ENCODE peak calls at places on chromosomes 6 and 20, in ten cellular contexts. One of them, this sample, is unnamed. For H3K4me1, the result is how much of the 10 kb centered on the place peaks cover.

GRCh38 chr20:53040678-53041674 is 68.8 kb downstream of the TSHZ2 start:
- DNase-seq in colonic mucosa: peak
- DNase-seq in mammary epithelial cell: peak
- DNase-seq in left ventricle myocardium inferior: no peak
- DNase-seq in esophagus squamous epithelium: no peak
- DNase-seq in body of pancreas: peak
- DNase-seq in stomach: no peak
- DNase-seq in Peyer's patch: no peak
- DNase-seq in heart left ventricle: peak
- DNase-seq in A549: no peak
- DNase-seq in this sample: no peak

GRCh38 chr6:146433881-146434741 is 109.5 kb upstream of the RAB32 start:
- DNase-seq in A549: no peak
- DNase-seq in body of pancreas: peak
- DNase-seq in mammary epithelial cell: peak
- DNase-seq in colonic mucosa: no peak
- DNase-seq in heart left ventricle: no peak
- DNase-seq in stomach: no peak
- DNase-seq in Peyer's patch: no peak
- DNase-seq in esophagus squamous epithelium: no peak
- DNase-seq in left ventricle myocardium inferior: no peak
- DNase-seq in this sample: no peak

GRCh38 chr6:157236040-157236725 is 87.1 kb downstream of the TMEM242 start:
- DNase-seq in A549: no peak
- DNase-seq in Peyer's patch: peak
- DNase-seq in esophagus squamous epithelium: no peak
- DNase-seq in heart left ventricle: peak
- DNase-seq in stomach: no peak
- DNase-seq in mammary epithelial cell: no peak
- DNase-seq in colonic mucosa: no peak
- DNase-seq in left ventricle myocardium inferior: no peak
- DNase-seq in body of pancreas: no peak
- DNase-seq in this sample: no peak

GRCh38 chr20:47561175-47561574 is 59.5 kb downstream of the NCOA3 start:
- DNase-seq in esophagus squamous epithelium: no peak
- DNase-seq in Peyer's patch: no peak
- DNase-seq in colonic mucosa: no peak
- DNase-seq in body of pancreas: no peak
- DNase-seq in left ventricle myocardium inferior: no peak
- DNase-seq in A549: peak
- DNase-seq in mammary epithelial cell: no peak
- DNase-seq in heart left ventricle: no peak
- DNase-seq in stomach: no peak
- DNase-seq in this sample: no peak

GRCh38 chr6:15026832-15027231 is 219.0 kb upstream of the JARID2 start:
- DNase-seq in left ventricle myocardium inferior: no peak
- DNase-seq in body of pancreas: peak
- DNase-seq in heart left ventricle: no peak
- DNase-seq in esophagus squamous epithelium: no peak
- DNase-seq in Peyer's patch: no peak
- DNase-seq in A549: peak
- DNase-seq in stomach: peak
- DNase-seq in colonic mucosa: no peak
- DNase-seq in mammary epithelial cell: peak
- DNase-seq in this sample: no peak

GRCh38 chr20:5786930-5787826 is 37.0 kb downstream of the SHLD1 start:
- DNase-seq in Peyer's patch: no peak
- DNase-seq in heart left ventricle: peak
- DNase-seq in body of pancreas: peak
- DNase-seq in A549: peak
- DNase-seq in esophagus squamous epithelium: no peak
- DNase-seq in left ventricle myocardium inferior: no peak
- DNase-seq in colonic mucosa: no peak
- DNase-seq in stomach: no peak
- DNase-seq in mammary epithelial cell: peak
- DNase-seq in this sample: no peak

GRCh38 chr20:52348434-52348833 is 156.9 kb upstream of the ZFP64 start:
- DNase-seq in esophagus squamous epithelium: no peak
- DNase-seq in Peyer's patch: no peak
- DNase-seq in heart left ventricle: no peak
- DNase-seq in colonic mucosa: no peak
- DNase-seq in left ventricle myocardium inferior: no peak
- DNase-seq in A549: no peak
- DNase-seq in stomach: no peak
- DNase-seq in mammary epithelial cell: no peak
- DNase-seq in body of pancreas: no peak
- DNase-seq in this sample: no peak

GRCh38 chr20:62822788-62823651 is 6.2 kb downstream of the COL9A3 start:
- DNase-seq in colonic mucosa: peak
- DNase-seq in mammary epithelial cell: no peak
- DNase-seq in esophagus squamous epithelium: no peak
- DNase-seq in Peyer's patch: peak
- DNase-seq in heart left ventricle: no peak
- DNase-seq in stomach: peak
- DNase-seq in body of pancreas: peak
- DNase-seq in left ventricle myocardium inferior: no peak
- DNase-seq in A549: peak
- DNase-seq in this sample: no peak

GRCh38 chr20:63124092-63124781 is 91.7 kb downstream of the YTHDF1 start:
- DNase-seq in mammary epithelial cell: no peak
- DNase-seq in body of pancreas: no peak
- DNase-seq in heart left ventricle: peak
- DNase-seq in A549: no peak
- DNase-seq in colonic mucosa: no peak
- DNase-seq in stomach: no peak
- DNase-seq in Peyer's patch: peak
- DNase-seq in esophagus squamous epithelium: no peak
- DNase-seq in left ventricle myocardium inferior: peak
- DNase-seq in this sample: no peak

GRCh38 chr6:75145976-75146375 is 59.9 kb downstream of the COL12A1 start:
- DNase-seq in Peyer's patch: no peak
- DNase-seq in colonic mucosa: no peak
- DNase-seq in A549: no peak
- DNase-seq in stomach: no peak
- DNase-seq in left ventricle myocardium inferior: no peak
- DNase-seq in mammary epithelial cell: no peak
- DNase-seq in esophagus squamous epithelium: no peak
- DNase-seq in heart left ventricle: no peak
- DNase-seq in body of pancreas: no peak
- DNase-seq in this sample: no peak

GRCh38 chr20:31566658-31567379 is 38.3 kb upstream of the ID1 start:
- DNase-seq in stomach: peak
- DNase-seq in heart left ventricle: no peak
- DNase-seq in body of pancreas: peak
- DNase-seq in left ventricle myocardium inferior: no peak
- DNase-seq in Peyer's patch: peak
- DNase-seq in colonic mucosa: no peak
- DNase-seq in mammary epithelial cell: peak
- DNase-seq in esophagus squamous epithelium: no peak
- DNase-seq in A549: no peak
- DNase-seq in this sample: no peak

DNA sequence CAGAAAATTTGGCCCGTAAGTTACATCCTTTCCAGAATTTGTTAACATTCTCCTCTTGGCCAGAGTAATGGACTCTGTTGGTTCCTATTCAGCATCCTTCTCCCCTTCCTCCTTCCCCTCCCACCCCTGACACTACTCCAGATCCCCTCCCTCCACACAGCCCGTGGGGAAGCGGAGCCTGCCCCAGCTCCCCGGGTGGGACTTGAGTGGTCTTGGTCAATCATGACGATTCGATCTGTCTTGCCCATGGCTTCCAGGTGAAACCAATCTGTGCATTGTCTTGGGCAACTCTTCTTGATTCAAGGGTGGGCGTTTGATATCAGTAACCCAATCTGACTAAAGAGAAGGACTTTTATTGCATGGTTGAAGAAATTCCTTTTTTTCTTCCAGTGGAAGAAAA is 143.9 kb downstream of the ANKRD60 start:
- DNase-seq in esophagus squamous epithelium: no peak
- DNase-seq in mammary epithelial cell: no peak
- DNase-seq in left ventricle myocardium inferior: no peak
- DNase-seq in A549: no peak
- DNase-seq in heart left ventricle: no peak
- DNase-seq in stomach: no peak
- DNase-seq in Peyer's patch: no peak
- DNase-seq in body of pancreas: no peak
- DNase-seq in colonic mucosa: peak
- DNase-seq in this sample: no peak
- H3K27ac ChIP-seq in esophagus squamous epithelium: no peak
- H3K27ac ChIP-seq in mammary epithelial cell: no peak
- H3K27ac ChIP-seq in left ventricle myocardium inferior: no peak
- H3K27ac ChIP-seq in A549: no peak
- H3K27ac ChIP-seq in heart left ventricle: no peak
- H3K27ac ChIP-seq in stomach: no peak
- H3K27ac ChIP-seq in Peyer's patch: no peak
- H3K27ac ChIP-seq in body of pancreas: peak
- H3K27ac ChIP-seq in colonic mucosa: peak
- H3K27ac ChIP-seq in this sample: no peak

DNA sequence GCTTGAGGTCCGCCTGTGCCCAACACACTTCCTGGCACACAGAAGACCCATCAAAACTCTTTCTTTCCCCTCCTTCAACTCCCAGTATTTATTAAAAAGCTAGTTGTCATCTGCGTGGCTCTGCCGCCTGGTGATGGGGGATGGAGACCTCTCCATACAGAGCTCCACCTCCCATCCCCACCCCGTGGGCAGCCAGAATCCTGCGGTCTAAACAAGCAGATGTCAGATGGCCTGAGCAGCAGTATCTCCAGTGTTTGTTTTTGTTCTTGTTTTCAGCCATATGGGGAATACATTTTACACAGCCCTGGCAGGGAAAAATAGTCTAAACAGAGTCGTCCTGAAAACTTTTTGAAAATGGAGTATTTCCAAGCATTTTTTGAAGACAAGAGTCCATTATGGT is 91.3 kb downstream of the TCP11 start:
- DNase-seq in body of pancreas: peak
- DNase-seq in mammary epithelial cell: no peak
- DNase-seq in colonic mucosa: peak
- DNase-seq in Peyer's patch: peak
- DNase-seq in left ventricle myocardium inferior: peak
- DNase-seq in heart left ventricle: peak
- DNase-seq in esophagus squamous epithelium: no peak
- DNase-seq in stomach: no peak
- DNase-seq in A549: no peak
- DNase-seq in this sample: no peak
- H3K4me1 ChIP-seq in body of pancreas: under half
- H3K4me1 ChIP-seq in mammary epithelial cell: under half
- H3K4me1 ChIP-seq in colonic mucosa: under half
- H3K4me1 ChIP-seq in Peyer's patch: under half
- H3K4me1 ChIP-seq in left ventricle myocardium inferior: half or more
- H3K4me1 ChIP-seq in heart left ventricle: half or more
- H3K4me1 ChIP-seq in esophagus squamous epithelium: half or more
- H3K4me1 ChIP-seq in stomach: under half
- H3K4me1 ChIP-seq in A549: under half
- H3K4me1 ChIP-seq in this sample: half or more

GRCh38 chr6:85866373-85866740 is 223.7 kb upstream of the SYNCRIP start:
- DNase-seq in Peyer's patch: no peak
- DNase-seq in colonic mucosa: no peak
- DNase-seq in A549: no peak
- DNase-seq in left ventricle myocardium inferior: no peak
- DNase-seq in mammary epithelial cell: no peak
- DNase-seq in stomach: no peak
- DNase-seq in body of pancreas: no peak
- DNase-seq in heart left ventricle: no peak
- DNase-seq in esophagus squamous epithelium: no peak
- DNase-seq in this sample: no peak
- TF ChIP-seq CTCF in Peyer's patch: no peak
- TF ChIP-seq CTCF in colonic mucosa: no peak
- TF ChIP-seq CTCF in A549: no peak
- TF ChIP-seq CTCF in left ventricle myocardium inferior: no peak
- TF ChIP-seq CTCF in mammary epithelial cell: no peak
- TF ChIP-seq CTCF in stomach: no peak
- TF ChIP-seq CTCF in body of pancreas: no peak
- TF ChIP-seq CTCF in heart left ventricle: no peak
- TF ChIP-seq CTCF in esophagus squamous epithelium: no peak
- TF ChIP-seq CTCF in this sample: no peak

DNA sequence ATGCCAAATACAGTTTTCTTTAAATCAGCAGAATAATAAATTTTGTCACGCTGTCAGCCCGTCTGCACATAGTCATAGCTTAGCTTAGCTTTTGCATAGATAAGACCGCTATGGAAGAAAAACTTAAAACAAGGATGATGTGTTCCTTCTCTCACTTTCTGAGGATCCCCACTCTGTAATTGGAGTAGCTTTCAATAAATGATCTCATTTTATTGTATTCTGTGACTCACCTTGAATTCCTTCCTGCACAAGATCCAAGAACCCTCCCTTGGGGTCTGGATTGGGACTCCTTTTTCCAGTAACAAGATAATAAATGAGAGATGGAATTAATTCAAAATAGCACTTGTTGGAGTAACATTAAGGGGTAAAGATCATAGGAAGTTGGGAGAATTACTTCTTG is 186.2 kb downstream of the CDH26 start:
- DNase-seq in body of pancreas: no peak
- DNase-seq in heart left ventricle: no peak
- DNase-seq in stomach: no peak
- DNase-seq in esophagus squamous epithelium: no peak
- DNase-seq in colonic mucosa: no peak
- DNase-seq in A549: no peak
- DNase-seq in left ventricle myocardium inferior: no peak
- DNase-seq in mammary epithelial cell: no peak
- DNase-seq in Peyer's patch: no peak
- DNase-seq in this sample: no peak
- H3K27ac ChIP-seq in body of pancreas: no peak
- H3K27ac ChIP-seq in heart left ventricle: no peak
- H3K27ac ChIP-seq in stomach: no peak
- H3K27ac ChIP-seq in esophagus squamous epithelium: no peak
- H3K27ac ChIP-seq in colonic mucosa: no peak
- H3K27ac ChIP-seq in A549: no peak
- H3K27ac ChIP-seq in left ventricle myocardium inferior: no peak
- H3K27ac ChIP-seq in mammary epithelial cell: no peak
- H3K27ac ChIP-seq in Peyer's patch: no peak
- H3K27ac ChIP-seq in this sample: no peak

DNA sequence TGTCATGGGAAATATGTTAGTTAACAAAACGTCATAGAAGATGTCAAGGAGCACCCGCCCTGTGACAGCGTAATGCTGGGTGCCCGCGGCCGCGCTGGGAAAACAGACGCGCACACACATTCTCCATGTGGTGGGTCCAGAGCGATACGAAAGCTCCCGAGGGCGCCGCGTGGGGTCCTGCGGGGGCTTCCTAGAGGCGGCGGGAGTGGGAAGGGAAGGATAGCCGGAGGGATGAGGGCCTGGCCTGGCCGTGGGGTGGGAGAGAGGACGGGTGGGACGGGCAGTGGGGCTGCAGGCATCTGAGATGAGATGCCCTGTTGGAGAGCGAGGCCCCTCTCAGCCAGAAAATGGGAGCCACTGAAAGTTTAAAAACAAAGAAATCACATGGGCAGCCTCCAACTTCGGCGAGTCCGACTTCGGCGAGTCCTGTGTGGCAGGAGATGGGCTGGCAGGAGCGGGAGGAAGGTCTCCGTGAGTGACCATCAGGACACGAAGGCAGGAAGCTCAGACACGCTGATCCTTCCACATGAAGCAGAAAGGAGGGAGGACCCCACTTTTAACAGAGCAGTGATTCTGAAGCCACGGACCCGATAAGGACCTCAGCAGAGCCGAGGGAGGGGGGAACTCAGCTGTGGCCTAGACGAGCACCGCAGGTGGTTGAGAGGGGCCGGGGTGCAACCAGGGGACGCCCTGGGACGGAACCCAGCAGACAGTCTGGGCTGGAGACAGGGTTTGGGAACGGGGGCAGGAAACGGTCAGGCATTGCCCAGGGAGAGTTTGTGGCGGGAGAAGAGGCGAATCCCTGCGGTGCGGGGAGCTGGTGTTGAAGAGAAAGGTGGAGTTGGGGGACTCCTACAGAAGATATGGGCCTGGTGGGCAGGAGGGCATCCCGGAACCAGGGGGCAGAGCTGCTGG is 114.1 kb upstream of the FRMD1 start:
- DNase-seq in Peyer's patch: peak
- DNase-seq in esophagus squamous epithelium: no peak
- DNase-seq in body of pancreas: no peak
- DNase-seq in mammary epithelial cell: no peak
- DNase-seq in left ventricle myocardium inferior: no peak
- DNase-seq in heart left ventricle: no peak
- DNase-seq in stomach: peak
- DNase-seq in A549: no peak
- DNase-seq in colonic mucosa: no peak
- DNase-seq in this sample: no peak
- H3K4me1 ChIP-seq in Peyer's patch: under half
- H3K4me1 ChIP-seq in esophagus squamous epithelium: under half
- H3K4me1 ChIP-seq in body of pancreas: under half
- H3K4me1 ChIP-seq in mammary epithelial cell: under half
- H3K4me1 ChIP-seq in left ventricle myocardium inferior: under half
- H3K4me1 ChIP-seq in heart left ventricle: under half
- H3K4me1 ChIP-seq in stomach: under half
- H3K4me1 ChIP-seq in A549: under half
- H3K4me1 ChIP-seq in colonic mucosa: under half
- H3K4me1 ChIP-seq in this sample: under half

This sample was measured in vagina.